ENCODE peak calls at places on chromosomes 7 and 10, in ten cellular contexts. N is uterus, B is upper lobe of right lung, Q is esophagus muscularis mucosa, G is adrenal gland, J is colonic mucosa, T is right lobe of liver, M is left ventricle myocardium inferior, X is ovary, W is neural progenitor cell. H is an unnamed sample.

GRCh38 chr7:50542132-50542531 is 23.1 kb downstream of the DDC start:
- DNase-seq in N (no peak), B (no peak), Q (peak; percentile 53), G (no peak), J (no peak), T (no peak), M (no peak), X (no peak), W (no peak), H (no peak)

GRCh38 chr10:11697718-11698527 is 44.3 kb upstream of the ECHDC3 start:
- DNase-seq in N (no peak), B (no peak), Q (no peak), G (no peak), J (peak; percentile 42), T (no peak), M (no peak), X (no peak), W (no peak), H (no peak)

GRCh38 chr7:51190950-51191349 is 125.7 kb downstream of the COBL start:
- DNase-seq in N (no peak), B (no peak), Q (no peak), G (no peak), J (no peak), T (no peak), M (no peak), X (no peak), W (no peak), H (no peak)

GRCh38 chr10:90871761-90872647 is at the start of gene RPP30:
- DNase-seq in N (peak; percentile 81), B (peak; percentile 92), Q (no peak), G (peak; percentile 81), J (peak; percentile 88), T (peak; percentile 85), M (peak; percentile 85), X (peak; percentile 79), W (peak; percentile 89), H (peak; percentile 79)

GRCh38 chr10:130167707-130168106 is 31.5 kb downstream of the GLRX3 start:
- DNase-seq in N (no peak), B (no peak), Q (no peak), G (no peak), J (no peak), T (no peak), M (no peak), X (no peak), W (no peak), H (no peak)

GRCh38 chr10:58177362-58177947 is 90.2 kb downstream of the IPMK start:
- DNase-seq in N (no peak), B (no peak), Q (no peak), G (no peak), J (no peak), T (no peak), M (no peak), X (no peak), W (no peak), H (no peak)

GRCh38 chr10:3481496-3481895 is 303.5 kb downstream of the KLF6 start:
- DNase-seq in N (no peak), B (no peak), Q (no peak), G (no peak), J (no peak), T (no peak), M (no peak), X (no peak), W (no peak), H (no peak)

GRCh38 chr10:91799580-91799975 is 1.4 kb downstream of the TNKS2 start:
- DNase-seq in N (no peak), B (no peak), Q (no peak), G (no peak), J (no peak), T (no peak), M (no peak), X (no peak), W (no peak), H (no peak)

GRCh38 chr7:90597879-90598278 is 1.8 kb downstream of the CDK14 start:
- DNase-seq in N (no peak), B (no peak), Q (no peak), G (no peak), J (no peak), T (no peak), M (no peak), X (no peak), W (no peak), H (no peak)

GRCh38 chr10:125000366-125001312 is 58.7 kb downstream of the ZRANB1 start:
- DNase-seq in N (peak; percentile 35), B (peak; percentile 52), Q (no peak), G (peak; percentile 71), J (no peak), T (peak; percentile 18), M (peak; percentile 16), X (no peak), W (peak; percentile 76), H (no peak)

GRCh38 chr10:70541738-70542564 is 60.6 kb downstream of the PRF1 start:
- DNase-seq in N (no peak), B (no peak), Q (no peak), G (no peak), J (no peak), T (no peak), M (no peak), X (no peak), W (no peak), H (no peak)

GRCh38 chr7:73622909-73623797 is 1.2 kb downstream of the MLXIPL start:
- DNase-seq in N (peak; percentile 37), B (peak; percentile 76), Q (no peak), G (peak; percentile 93), J (peak; percentile 59), T (peak; percentile 92), M (peak; percentile 48), X (peak; percentile 47), W (peak; percentile 38), H (peak; percentile 68)

GRCh38 chr10:126270116-126270515 is 118.2 kb downstream of the ADAM12 start:
- DNase-seq in N (no peak), B (no peak), Q (no peak), G (no peak), J (no peak), T (no peak), M (no peak), X (no peak), W (no peak), H (no peak)

GRCh38 chr7:46153951-46154787 is 233.1 kb upstream of the IGFBP3 start:
- DNase-seq in N (no peak), B (no peak), Q (no peak), G (no peak), J (no peak), T (peak; percentile 63), M (no peak), X (no peak), W (no peak), H (no peak)

GRCh38 chr7:114364151-114364550 is 50.5 kb upstream of the FOXP2 start:
- DNase-seq in N (no peak), B (no peak), Q (no peak), G (no peak), J (no peak), T (no peak), M (no peak), X (no peak), W (peak; percentile 65), H (peak; percentile 23)

GRCh38 chr10:92822964-92823363 is 25.4 kb upstream of the EXOC6 start:
- DNase-seq in N (no peak), B (no peak), Q (no peak), G (no peak), J (no peak), T (no peak), M (no peak), X (no peak), W (no peak), H (no peak)

GRCh38 chr10:42961776-42962119 is 115.1 kb upstream of the RET start:
- DNase-seq in N (no peak), B (no peak), Q (no peak), G (no peak), J (no peak), T (no peak), M (no peak), X (no peak), W (no peak), H (peak; percentile 42)

GRCh38 chr10:21494221-21495001 is 31.1 kb downstream of the SKIDA1 start:
- DNase-seq in N (no peak), B (peak; percentile 75), Q (no peak), G (peak; percentile 37), J (peak; percentile 20), T (peak; percentile 70), M (peak; percentile 50), X (peak; percentile 42), W (peak; percentile 67), H (no peak)

GRCh38 chr7:121391686-121392085 is 4.4 kb downstream of the FAM3C start:
- DNase-seq in N (no peak), B (no peak), Q (no peak), G (no peak), J (no peak), T (no peak), M (no peak), X (no peak), W (no peak), H (no peak)
- H3K4me1 ChIP-seq in N (no peaks in the 10 kb centered on the region), B (peaks cover 14% of the 10 kb centered on the region), Q (peaks cover 22% of the 10 kb centered on the region), G (no peaks in the 10 kb centered on the region), J (no peaks in the 10 kb centered on the region), T (peaks cover 2% of the 10 kb centered on the region), M (peaks cover 31% of the 10 kb centered on the region), X (peaks cover 4% of the 10 kb centered on the region), W (peaks cover 9% of the 10 kb centered on the region), H (peaks cover 20% of the 10 kb centered on the region)

GRCh38 chr10:74419491-74420466 is 268.8 kb downstream of the ADK start:
- DNase-seq in N (no peak), B (no peak), Q (no peak), G (no peak), J (peak; percentile 24), T (no peak), M (no peak), X (no peak), W (peak; percentile 68), H (no peak)
- TF ChIP-seq CTCF in N (peak; percentile 48), B (peak; percentile 49), Q (peak; percentile 50), G (no peak), J (peak; percentile 32), T (peak; percentile 30), M (peak; percentile 52), X (no peak), W (peak; percentile 53), H (no peak)

GRCh38 chr7:104686286-104686685 is 327.7 kb upstream of the KMT2E start:
- DNase-seq in N (no peak), B (no peak), Q (no peak), G (no peak), J (no peak), T (no peak), M (no peak), X (no peak), W (no peak), H (no peak)
- H3K4me1 ChIP-seq in N (no peaks in the 10 kb centered on the region), B (no peaks in the 10 kb centered on the region), Q (no peaks in the 10 kb centered on the region), G (no peaks in the 10 kb centered on the region), J (no peaks in the 10 kb centered on the region), T (no peaks in the 10 kb centered on the region), M (no peaks in the 10 kb centered on the region), X (no peaks in the 10 kb centered on the region), W (no peaks in the 10 kb centered on the region), H (no peaks in the 10 kb centered on the region)

DNA sequence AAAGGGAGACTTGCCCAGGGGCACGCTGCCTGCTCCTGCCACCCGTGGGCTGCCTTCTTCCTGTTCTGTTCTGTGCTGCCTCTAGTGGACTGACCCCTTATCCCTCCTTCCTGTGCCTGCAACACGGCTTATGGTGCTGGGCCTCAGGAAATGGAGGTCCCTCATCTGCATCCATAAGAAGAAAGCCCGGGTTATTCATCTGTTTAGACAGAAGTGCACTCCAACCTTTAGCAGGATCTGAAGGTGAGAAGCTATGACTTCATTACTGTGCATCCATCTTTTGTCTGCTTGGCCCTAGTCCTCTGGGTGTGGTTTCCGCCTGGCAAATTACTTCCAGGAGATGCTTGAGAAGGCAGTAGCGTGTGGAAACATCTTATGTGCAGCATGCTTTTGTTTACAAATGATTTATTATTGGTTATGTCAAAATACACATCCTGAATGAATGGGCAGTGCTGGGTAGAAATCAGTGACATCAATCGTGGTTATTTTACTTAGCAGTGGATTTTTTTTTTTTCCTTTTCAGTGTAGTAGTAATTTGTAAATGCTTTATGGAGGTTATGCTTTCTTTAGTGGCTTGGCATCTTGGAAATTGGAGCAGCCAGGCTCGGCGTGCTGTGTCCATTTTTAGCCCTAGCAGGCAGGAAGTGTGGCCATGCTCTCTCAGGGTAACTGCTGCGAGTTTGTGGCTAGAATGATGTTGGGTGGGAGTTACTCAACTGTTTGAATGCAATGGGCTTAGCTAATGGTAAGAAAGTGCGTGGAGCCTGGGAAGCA is 12.7 kb downstream of the PTPRE start:
- DNase-seq in N (no peak), B (no peak), Q (peak; percentile 91), G (no peak), J (no peak), T (no peak), M (no peak), X (no peak), W (no peak), H (no peak)
- TF ChIP-seq CTCF in N (no peak), B (peak; percentile 21), Q (no peak), G (no peak), J (no peak), T (no peak), M (peak; percentile 31), X (no peak), W (peak; percentile 34), H (no peak)

H was measured in pancreas.